ENCODE peak calls at places on chromosome 7, in six cellular contexts. Z, R, B, A, P and I are unnamed samples.

GRCh38 chr7:41972270-41972669 is 264.7 kb downstream of the GLI3 start:
- DNase-seq in B (no peak), R (no peak), Z (no peak), P (no peak), A (no peak), I (no peak)

GRCh38 chr7:133654547-133654946 is 401.7 kb downstream of the EXOC4 start:
- DNase-seq in R (no peak), B (no peak), Z (no peak), A (no peak), P (no peak), I (no peak)

GRCh38 chr7:100545636-100546128 is 6.7 kb downstream of the AGFG2 start:
- DNase-seq in A (peak; percentile 49), B (peak; percentile 89), R (peak; percentile 69), Z (peak; percentile 87), P (peak; percentile 53), I (no peak)

GRCh38 chr7:69564454-69565417 is 33.5 kb upstream of the AUTS2 start:
- DNase-seq in R (peak; percentile 43), A (no peak), B (no peak), P (no peak), Z (peak; percentile 81), I (peak; percentile 51)

GRCh38 chr7:101650579-101651081 is 21.5 kb upstream of the MYL10 start:
- DNase-seq in B (no peak), P (no peak), Z (no peak), R (no peak), A (no peak), I (peak; percentile 2)

GRCh38 chr7:76262683-76263402 is 39.6 kb upstream of the HSPB1 start:
- DNase-seq in P (peak; percentile 31), A (no peak), Z (peak; percentile 15), B (no peak), R (no peak), I (no peak)

GRCh38 chr7:120785056-120785455 is 72.9 kb downstream of the TSPAN12 start:
- DNase-seq in A (no peak), Z (no peak), P (no peak), B (no peak), R (no peak), I (no peak)

GRCh38 chr7:80018941-80019808 is 115.5 kb upstream of the GNAI1 start:
- DNase-seq in A (no peak), Z (no peak), R (no peak), B (no peak), P (peak; percentile 14), I (no peak)

GRCh38 chr7:80060218-80060806 is 74.3 kb upstream of the GNAI1 start:
- DNase-seq in B (no peak), Z (peak; percentile 31), A (no peak), P (no peak), R (no peak), I (peak; percentile 42)